ENCODE peak calls at places on chromosome 17, in five cellular contexts. One of them, this sample, is unnamed.

GRCh38 chr17:54694287-54694887 is 206.3 kb upstream of the TOM1L1 start:
- DNase-seq in PC-3: no peak
- DNase-seq in esophagus squamous epithelium: no peak
- DNase-seq in fibroblast of mammary gland: no peak
- DNase-seq in fibroblast of the aortic adventitia: no peak
- DNase-seq in this sample: no peak

GRCh38 chr17:28481081-28481571 is 7.7 kb downstream of the SLC13A2 start:
- DNase-seq in PC-3: no peak
- DNase-seq in esophagus squamous epithelium: no peak
- DNase-seq in fibroblast of mammary gland: no peak
- DNase-seq in fibroblast of the aortic adventitia: no peak
- DNase-seq in this sample: no peak

GRCh38 chr17:27379863-27380533 is 76.2 kb upstream of the KSR1 start:
- DNase-seq in PC-3: peak
- DNase-seq in esophagus squamous epithelium: no peak
- DNase-seq in fibroblast of mammary gland: no peak
- DNase-seq in fibroblast of the aortic adventitia: peak
- DNase-seq in this sample: no peak

GRCh38 chr17:57045868-57046671 is 39.0 kb upstream of the AKAP1 start:
- DNase-seq in PC-3: no peak
- DNase-seq in esophagus squamous epithelium: no peak
- DNase-seq in fibroblast of mammary gland: no peak
- DNase-seq in fibroblast of the aortic adventitia: no peak
- DNase-seq in this sample: no peak

GRCh38 chr17:50603340-50603739 is 31.3 kb upstream of the ABCC3 start:
- DNase-seq in PC-3: no peak
- DNase-seq in esophagus squamous epithelium: no peak
- DNase-seq in fibroblast of mammary gland: no peak
- DNase-seq in fibroblast of the aortic adventitia: no peak
- DNase-seq in this sample: no peak

GRCh38 chr17:55168970-55169687 is 95.6 kb upstream of the HLF start:
- DNase-seq in PC-3: no peak
- DNase-seq in esophagus squamous epithelium: no peak
- DNase-seq in fibroblast of mammary gland: no peak
- DNase-seq in fibroblast of the aortic adventitia: no peak
- DNase-seq in this sample: peak

GRCh38 chr17:67534941-67535340 is 157.9 kb downstream of the PITPNC1 start:
- DNase-seq in PC-3: no peak
- DNase-seq in esophagus squamous epithelium: no peak
- DNase-seq in fibroblast of mammary gland: no peak
- DNase-seq in fibroblast of the aortic adventitia: no peak
- DNase-seq in this sample: no peak

GRCh38 chr17:69502488-69502887 is 88.0 kb downstream of the MAP2K6 start:
- DNase-seq in PC-3: no peak
- DNase-seq in esophagus squamous epithelium: no peak
- DNase-seq in fibroblast of mammary gland: no peak
- DNase-seq in fibroblast of the aortic adventitia: no peak
- DNase-seq in this sample: no peak

GRCh38 chr17:37770631-37771518 is 26.0 kb upstream of the HNF1B start:
- DNase-seq in PC-3: peak
- DNase-seq in esophagus squamous epithelium: no peak
- DNase-seq in fibroblast of mammary gland: peak
- DNase-seq in fibroblast of the aortic adventitia: peak
- DNase-seq in this sample: no peak

GRCh38 chr17:16917995-16918394 is 53.9 kb downstream of the TNFRSF13B start:
- DNase-seq in PC-3: no peak
- DNase-seq in esophagus squamous epithelium: no peak
- DNase-seq in fibroblast of mammary gland: no peak
- DNase-seq in fibroblast of the aortic adventitia: no peak
- DNase-seq in this sample: no peak

GRCh38 chr17:8022358-8023038 is 16.4 kb upstream of the ALOX15B start:
- DNase-seq in PC-3: no peak
- DNase-seq in esophagus squamous epithelium: no peak
- DNase-seq in fibroblast of mammary gland: no peak
- DNase-seq in fibroblast of the aortic adventitia: no peak
- DNase-seq in this sample: no peak

GRCh38 chr17:77382356-77382911 is 241.7 kb downstream of the SEC14L1 start:
- DNase-seq in PC-3: no peak
- DNase-seq in esophagus squamous epithelium: no peak
- DNase-seq in fibroblast of mammary gland: no peak
- DNase-seq in fibroblast of the aortic adventitia: no peak
- DNase-seq in this sample: no peak

GRCh38 chr17:55812323-55812722 is 61.5 kb downstream of the PCTP start:
- DNase-seq in PC-3: no peak
- DNase-seq in esophagus squamous epithelium: no peak
- DNase-seq in fibroblast of mammary gland: no peak
- DNase-seq in fibroblast of the aortic adventitia: no peak
- DNase-seq in this sample: no peak

GRCh38 chr17:57109393-57110151 is 24.5 kb downstream of the AKAP1 start:
- DNase-seq in PC-3: no peak
- DNase-seq in esophagus squamous epithelium: no peak
- DNase-seq in fibroblast of mammary gland: no peak
- DNase-seq in fibroblast of the aortic adventitia: no peak
- DNase-seq in this sample: no peak

GRCh38 chr17:17505610-17506171 is 9.5 kb upstream of the RASD1 start:
- DNase-seq in PC-3: no peak
- DNase-seq in esophagus squamous epithelium: no peak
- DNase-seq in fibroblast of mammary gland: no peak
- DNase-seq in fibroblast of the aortic adventitia: no peak
- DNase-seq in this sample: no peak

GRCh38 chr17:42920922-42921321 is 20.3 kb downstream of the G6PC1 start:
- DNase-seq in PC-3: no peak
- DNase-seq in esophagus squamous epithelium: no peak
- DNase-seq in fibroblast of mammary gland: no peak
- DNase-seq in fibroblast of the aortic adventitia: no peak
- DNase-seq in this sample: no peak

GRCh38 chr17:75610103-75610984 is 22.7 kb downstream of the MYO15B start:
- DNase-seq in PC-3: peak
- DNase-seq in esophagus squamous epithelium: no peak
- DNase-seq in fibroblast of mammary gland: no peak
- DNase-seq in fibroblast of the aortic adventitia: no peak
- DNase-seq in this sample: no peak

GRCh38 chr17:19718041-19718612 is 1.7 kb upstream of the SLC47A2 start:
- DNase-seq in PC-3: no peak
- DNase-seq in esophagus squamous epithelium: no peak
- DNase-seq in fibroblast of mammary gland: no peak
- DNase-seq in fibroblast of the aortic adventitia: no peak
- DNase-seq in this sample: no peak

GRCh38 chr17:72116692-72117469 is 3.9 kb upstream of the SOX9 start:
- DNase-seq in PC-3: no peak
- DNase-seq in esophagus squamous epithelium: no peak
- DNase-seq in fibroblast of mammary gland: no peak
- DNase-seq in fibroblast of the aortic adventitia: no peak
- DNase-seq in this sample: no peak

GRCh38 chr17:29241015-29241963 is 5.4 kb upstream of the CRYBA1 start:
- DNase-seq in PC-3: peak
- DNase-seq in esophagus squamous epithelium: no peak
- DNase-seq in fibroblast of mammary gland: peak
- DNase-seq in fibroblast of the aortic adventitia: peak
- DNase-seq in this sample: no peak

GRCh38 chr17:50533720-50534148 is 1.2 kb downstream of the EPN3 start:
- DNase-seq in PC-3: peak
- DNase-seq in esophagus squamous epithelium: no peak
- DNase-seq in fibroblast of mammary gland: peak
- DNase-seq in fibroblast of the aortic adventitia: peak
- DNase-seq in this sample: no peak

DNA sequence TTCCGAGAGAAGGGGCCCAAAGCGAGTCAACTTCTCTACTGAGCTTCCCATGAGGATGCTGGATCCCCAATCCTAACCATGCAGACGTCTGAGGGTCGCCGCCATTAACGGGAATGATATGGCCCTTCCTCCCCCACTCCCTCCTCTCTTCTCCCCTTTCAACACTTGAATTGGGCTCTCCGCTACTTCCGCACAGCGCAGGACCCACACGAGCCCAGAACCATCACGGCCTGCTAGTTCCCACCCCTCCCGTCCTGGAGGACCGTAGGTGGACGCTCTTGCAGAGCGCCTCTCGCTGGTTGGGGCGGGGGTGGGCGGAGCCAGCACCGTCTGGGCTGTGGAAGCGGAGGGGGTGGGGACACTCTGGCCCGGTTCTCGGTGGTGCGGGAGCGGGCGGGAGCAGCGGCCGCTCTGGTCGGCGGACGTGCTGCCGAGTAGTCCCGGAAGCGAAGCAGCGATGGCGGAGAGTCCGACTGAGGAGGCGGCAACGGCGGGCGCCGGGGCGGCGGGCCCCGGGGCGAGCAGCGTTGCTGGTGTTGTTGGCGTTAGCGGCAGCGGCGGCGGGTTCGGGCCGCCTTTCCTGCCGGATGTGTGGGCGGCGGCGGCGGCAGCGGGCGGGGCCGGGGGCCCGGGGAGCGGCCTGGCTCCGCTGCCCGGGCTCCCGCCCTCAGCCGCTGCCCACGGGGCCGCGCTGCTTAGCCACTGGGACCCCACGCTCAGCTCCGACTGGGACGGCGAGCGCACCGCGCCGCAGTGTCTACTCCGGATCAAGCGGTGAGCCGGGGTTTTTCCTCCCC is at the start of gene UBE2Z:
- DNase-seq in PC-3: peak
- DNase-seq in esophagus squamous epithelium: peak
- DNase-seq in fibroblast of mammary gland: peak
- DNase-seq in fibroblast of the aortic adventitia: peak
- DNase-seq in this sample: peak
- H3K4me3 ChIP-seq in PC-3: peak
- H3K4me3 ChIP-seq in esophagus squamous epithelium: peak
- H3K4me3 ChIP-seq in fibroblast of mammary gland: peak
- H3K4me3 ChIP-seq in fibroblast of the aortic adventitia: peak
- H3K4me3 ChIP-seq in this sample: peak

DNA sequence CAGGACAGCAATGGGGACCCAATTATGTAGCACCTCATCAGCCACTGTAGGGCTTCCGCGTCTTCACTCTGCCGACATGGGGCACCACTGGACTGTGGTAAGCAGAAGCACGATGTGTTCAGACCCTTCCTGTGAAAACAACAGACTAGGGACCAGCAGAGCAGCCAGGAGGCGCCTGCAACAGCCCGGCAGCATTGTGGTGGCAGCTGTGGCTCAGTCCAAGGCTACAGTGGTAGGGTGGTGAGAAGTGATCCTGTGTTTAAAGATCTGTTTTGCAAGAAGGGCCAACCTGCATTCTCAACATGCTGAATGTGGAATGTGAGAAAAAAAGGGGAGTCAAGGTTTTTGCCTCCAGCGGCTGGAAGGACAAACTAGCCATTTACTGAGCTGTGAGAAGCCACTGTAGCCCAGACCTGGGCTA is 80.8 kb downstream of the GAS7 start:
- DNase-seq in PC-3: no peak
- DNase-seq in esophagus squamous epithelium: no peak
- DNase-seq in fibroblast of mammary gland: no peak
- DNase-seq in fibroblast of the aortic adventitia: no peak
- DNase-seq in this sample: no peak
- TF ChIP-seq CTCF in PC-3: no peak
- TF ChIP-seq CTCF in esophagus squamous epithelium: peak
- TF ChIP-seq CTCF in fibroblast of mammary gland: no peak
- TF ChIP-seq CTCF in fibroblast of the aortic adventitia: no peak
- TF ChIP-seq CTCF in this sample: no peak

GRCh38 chr17:11240041-11240801 is 792 bp upstream of the SHISA6 start:
- DNase-seq in PC-3: no peak
- DNase-seq in esophagus squamous epithelium: no peak
- DNase-seq in fibroblast of mammary gland: no peak
- DNase-seq in fibroblast of the aortic adventitia: no peak
- DNase-seq in this sample: no peak
- H3K4me3 ChIP-seq in PC-3: no peak
- H3K4me3 ChIP-seq in esophagus squamous epithelium: peak
- H3K4me3 ChIP-seq in fibroblast of mammary gland: no peak
- H3K4me3 ChIP-seq in fibroblast of the aortic adventitia: no peak
- H3K4me3 ChIP-seq in this sample: no peak

GRCh38 chr17:39235555-39236221 is 9.9 kb upstream of the STAC2 start:
- DNase-seq in PC-3: peak
- DNase-seq in esophagus squamous epithelium: no peak
- DNase-seq in fibroblast of mammary gland: peak
- DNase-seq in fibroblast of the aortic adventitia: peak
- DNase-seq in this sample: peak
- TF ChIP-seq CTCF in PC-3: peak
- TF ChIP-seq CTCF in esophagus squamous epithelium: no peak
- TF ChIP-seq CTCF in fibroblast of mammary gland: peak
- TF ChIP-seq CTCF in fibroblast of the aortic adventitia: peak
- TF ChIP-seq CTCF in this sample: peak

GRCh38 chr17:58357312-58358297 is 5.6 kb upstream of the SUPT4H1 start:
- DNase-seq in PC-3: no peak
- DNase-seq in esophagus squamous epithelium: no peak
- DNase-seq in fibroblast of mammary gland: no peak
- DNase-seq in fibroblast of the aortic adventitia: no peak
- DNase-seq in this sample: no peak
- H3K4me3 ChIP-seq in PC-3: no peak
- H3K4me3 ChIP-seq in esophagus squamous epithelium: no peak
- H3K4me3 ChIP-seq in fibroblast of mammary gland: no peak
- H3K4me3 ChIP-seq in fibroblast of the aortic adventitia: no peak
- H3K4me3 ChIP-seq in this sample: no peak